ENCODE peak calls at places on chromosomes 6 and 20, in eight cellular contexts. One of them, this sample, is unnamed.

GRCh38 chr20:53956013-53956715 is 114.2 kb downstream of the BCAS1 start:
- DNase-seq in HL-60: no peak
- DNase-seq in HCEC 1CT: no peak
- DNase-seq in HFFc6: no peak
- DNase-seq in T-helper 9 cell: no peak
- DNase-seq in activated CD8-positive, alpha-beta memory T cell treated with anti-CD3 and anti-CD28 coated beads for 24 hours: no peak
- DNase-seq in lower lobe of right lung: no peak
- DNase-seq in HEK293T: no peak
- DNase-seq in this sample: no peak

GRCh38 chr20:38514947-38515346 is 42.3 kb downstream of the RALGAPB start:
- DNase-seq in HL-60: no peak
- DNase-seq in HFFc6: no peak
- DNase-seq in HCEC 1CT: no peak
- DNase-seq in T-helper 9 cell: no peak
- DNase-seq in activated CD8-positive, alpha-beta memory T cell treated with anti-CD3 and anti-CD28 coated beads for 24 hours: no peak
- DNase-seq in HEK293T: no peak
- DNase-seq in lower lobe of right lung: no peak
- DNase-seq in this sample: no peak

GRCh38 chr6:113873043-113873667 is 16.0 kb downstream of the MARCKS start:
- DNase-seq in activated CD8-positive, alpha-beta memory T cell treated with anti-CD3 and anti-CD28 coated beads for 24 hours: no peak
- DNase-seq in lower lobe of right lung: peak; percentile 66
- DNase-seq in HEK293T: no peak
- DNase-seq in T-helper 9 cell: no peak
- DNase-seq in HL-60: peak; percentile 80
- DNase-seq in HFFc6: no peak
- DNase-seq in HCEC 1CT: no peak
- DNase-seq in this sample: peak; percentile 69

GRCh38 chr6:14277405-14277930 is 159.9 kb downstream of the CD83 start:
- DNase-seq in T-helper 9 cell: no peak
- DNase-seq in HL-60: no peak
- DNase-seq in lower lobe of right lung: no peak
- DNase-seq in activated CD8-positive, alpha-beta memory T cell treated with anti-CD3 and anti-CD28 coated beads for 24 hours: no peak
- DNase-seq in HFFc6: no peak
- DNase-seq in HEK293T: no peak
- DNase-seq in HCEC 1CT: no peak
- DNase-seq in this sample: no peak

GRCh38 chr6:167576798-167577528 is 249.7 kb upstream of the AFDN start:
- DNase-seq in HEK293T: no peak
- DNase-seq in HCEC 1CT: no peak
- DNase-seq in lower lobe of right lung: no peak
- DNase-seq in activated CD8-positive, alpha-beta memory T cell treated with anti-CD3 and anti-CD28 coated beads for 24 hours: no peak
- DNase-seq in HL-60: no peak
- DNase-seq in HFFc6: no peak
- DNase-seq in T-helper 9 cell: no peak
- DNase-seq in this sample: no peak

GRCh38 chr6:41416165-41416837 is 80.9 kb downstream of the NCR2 start:
- DNase-seq in T-helper 9 cell: no peak
- DNase-seq in HL-60: no peak
- DNase-seq in activated CD8-positive, alpha-beta memory T cell treated with anti-CD3 and anti-CD28 coated beads for 24 hours: no peak
- DNase-seq in HCEC 1CT: no peak
- DNase-seq in lower lobe of right lung: no peak
- DNase-seq in HEK293T: no peak
- DNase-seq in HFFc6: no peak
- DNase-seq in this sample: no peak

GRCh38 chr6:87920245-87920644 is 127.4 kb upstream of the SPACA1 start:
- DNase-seq in HL-60: no peak
- DNase-seq in activated CD8-positive, alpha-beta memory T cell treated with anti-CD3 and anti-CD28 coated beads for 24 hours: no peak
- DNase-seq in HCEC 1CT: no peak
- DNase-seq in HFFc6: no peak
- DNase-seq in T-helper 9 cell: no peak
- DNase-seq in lower lobe of right lung: no peak
- DNase-seq in HEK293T: no peak
- DNase-seq in this sample: no peak

GRCh38 chr20:59830107-59831023 is 103.1 kb downstream of the SYCP2 start:
- DNase-seq in HEK293T: no peak
- DNase-seq in activated CD8-positive, alpha-beta memory T cell treated with anti-CD3 and anti-CD28 coated beads for 24 hours: no peak
- DNase-seq in HCEC 1CT: no peak
- DNase-seq in HL-60: no peak
- DNase-seq in lower lobe of right lung: no peak
- DNase-seq in T-helper 9 cell: no peak
- DNase-seq in HFFc6: no peak
- DNase-seq in this sample: no peak

GRCh38 chr6:159655409-159655988 is 37.5 kb downstream of the SOD2 start:
- DNase-seq in lower lobe of right lung: no peak
- DNase-seq in HL-60: no peak
- DNase-seq in activated CD8-positive, alpha-beta memory T cell treated with anti-CD3 and anti-CD28 coated beads for 24 hours: no peak
- DNase-seq in HCEC 1CT: no peak
- DNase-seq in T-helper 9 cell: no peak
- DNase-seq in HFFc6: no peak
- DNase-seq in HEK293T: no peak
- DNase-seq in this sample: no peak

GRCh38 chr20:1965520-1966278 is 28.2 kb downstream of the PDYN start:
- DNase-seq in HEK293T: peak; percentile 86
- DNase-seq in HCEC 1CT: peak; percentile 41
- DNase-seq in HFFc6: peak; percentile 39
- DNase-seq in lower lobe of right lung: peak; percentile 75
- DNase-seq in activated CD8-positive, alpha-beta memory T cell treated with anti-CD3 and anti-CD28 coated beads for 24 hours: peak; percentile 95
- DNase-seq in T-helper 9 cell: peak; percentile 66
- DNase-seq in HL-60: peak; percentile 79
- DNase-seq in this sample: peak; percentile 85

GRCh38 chr20:62724692-62725595 is 16.3 kb downstream of the NTSR1 start:
- DNase-seq in HCEC 1CT: peak; percentile 14
- DNase-seq in HFFc6: no peak
- DNase-seq in HL-60: no peak
- DNase-seq in T-helper 9 cell: no peak
- DNase-seq in activated CD8-positive, alpha-beta memory T cell treated with anti-CD3 and anti-CD28 coated beads for 24 hours: no peak
- DNase-seq in HEK293T: no peak
- DNase-seq in lower lobe of right lung: peak; percentile 30
- DNase-seq in this sample: peak; percentile 41

GRCh38 chr6:100453701-100454521 is 10.8 kb downstream of the SIM1 start:
- DNase-seq in HEK293T: no peak
- DNase-seq in activated CD8-positive, alpha-beta memory T cell treated with anti-CD3 and anti-CD28 coated beads for 24 hours: no peak
- DNase-seq in T-helper 9 cell: no peak
- DNase-seq in HFFc6: peak; percentile 93
- DNase-seq in lower lobe of right lung: no peak
- DNase-seq in HCEC 1CT: no peak
- DNase-seq in HL-60: no peak
- DNase-seq in this sample: peak; percentile 96

GRCh38 chr20:45362804-45363610 is at the start of gene SYS1:
- DNase-seq in T-helper 9 cell: peak; percentile 98
- DNase-seq in HEK293T: peak; percentile 98
- DNase-seq in lower lobe of right lung: peak; percentile 99
- DNase-seq in HL-60: peak; percentile 99
- DNase-seq in HFFc6: peak; percentile 99
- DNase-seq in activated CD8-positive, alpha-beta memory T cell treated with anti-CD3 and anti-CD28 coated beads for 24 hours: peak; percentile 100
- DNase-seq in HCEC 1CT: peak; percentile 98
- DNase-seq in this sample: peak; percentile 99

GRCh38 chr6:108689279-108690161 is 128.8 kb downstream of the FOXO3 start:
- DNase-seq in HEK293T: no peak
- DNase-seq in T-helper 9 cell: no peak
- DNase-seq in HFFc6: peak; percentile 78
- DNase-seq in lower lobe of right lung: peak; percentile 91
- DNase-seq in HCEC 1CT: peak; percentile 99
- DNase-seq in activated CD8-positive, alpha-beta memory T cell treated with anti-CD3 and anti-CD28 coated beads for 24 hours: no peak
- DNase-seq in HL-60: peak; percentile 84
- DNase-seq in this sample: peak; percentile 95

GRCh38 chr6:157381631-157382621 is 936 bp downstream of the ZDHHC14 start:
- DNase-seq in HCEC 1CT: peak; percentile 61
- DNase-seq in activated CD8-positive, alpha-beta memory T cell treated with anti-CD3 and anti-CD28 coated beads for 24 hours: peak; percentile 84
- DNase-seq in lower lobe of right lung: peak; percentile 66
- DNase-seq in HFFc6: peak; percentile 41
- DNase-seq in HEK293T: peak; percentile 61
- DNase-seq in T-helper 9 cell: peak; percentile 51
- DNase-seq in HL-60: peak; percentile 50
- DNase-seq in this sample: peak; percentile 88

This sample was measured in kidney.